ENCODE peak calls at places on chromosomes 6 and 20, in six cellular contexts. One of them, this sample, is unnamed.

GRCh38 chr20:11721411-11721810 is 196.3 kb upstream of the BTBD3 start:
- DNase-seq in GM03348: no peak
- DNase-seq in stimulated activated CD8-positive, alpha-beta memory T cell treated with anti-CD3 and anti-CD28 coated beads, Interleukin-4, amount 100 ng/mL, for 24 hours: no peak
- DNase-seq in heart left ventricle: no peak
- DNase-seq in stimulated activated CD4-positive, alpha-beta T cell treated with anti-CD3 and anti-CD28 coated beads, Interleukin-1b, Interleukin-23, amount 100 ng/mL, for 24 hours: no peak
- DNase-seq in glutamatergic neuron: no peak
- DNase-seq in this sample: no peak

GRCh38 chr6:138485586-138486248 is 13.6 kb downstream of the NHSL1 start:
- DNase-seq in GM03348: no peak
- DNase-seq in stimulated activated CD8-positive, alpha-beta memory T cell treated with anti-CD3 and anti-CD28 coated beads, Interleukin-4, amount 100 ng/mL, for 24 hours: no peak
- DNase-seq in heart left ventricle: no peak
- DNase-seq in stimulated activated CD4-positive, alpha-beta T cell treated with anti-CD3 and anti-CD28 coated beads, Interleukin-1b, Interleukin-23, amount 100 ng/mL, for 24 hours: no peak
- DNase-seq in glutamatergic neuron: peak
- DNase-seq in this sample: no peak

GRCh38 chr6:135739288-135739687 is 112.2 kb upstream of the PDE7B start:
- DNase-seq in GM03348: peak
- DNase-seq in stimulated activated CD8-positive, alpha-beta memory T cell treated with anti-CD3 and anti-CD28 coated beads, Interleukin-4, amount 100 ng/mL, for 24 hours: no peak
- DNase-seq in heart left ventricle: no peak
- DNase-seq in stimulated activated CD4-positive, alpha-beta T cell treated with anti-CD3 and anti-CD28 coated beads, Interleukin-1b, Interleukin-23, amount 100 ng/mL, for 24 hours: no peak
- DNase-seq in glutamatergic neuron: no peak
- DNase-seq in this sample: no peak

GRCh38 chr6:104161960-104162669 is 697.6 kb downstream of the HACE1 start:
- DNase-seq in GM03348: no peak
- DNase-seq in stimulated activated CD8-positive, alpha-beta memory T cell treated with anti-CD3 and anti-CD28 coated beads, Interleukin-4, amount 100 ng/mL, for 24 hours: no peak
- DNase-seq in heart left ventricle: no peak
- DNase-seq in stimulated activated CD4-positive, alpha-beta T cell treated with anti-CD3 and anti-CD28 coated beads, Interleukin-1b, Interleukin-23, amount 100 ng/mL, for 24 hours: no peak
- DNase-seq in glutamatergic neuron: no peak
- DNase-seq in this sample: no peak

GRCh38 chr6:1598886-1599285 is 10.8 kb upstream of the FOXC1 start:
- DNase-seq in GM03348: no peak
- DNase-seq in stimulated activated CD8-positive, alpha-beta memory T cell treated with anti-CD3 and anti-CD28 coated beads, Interleukin-4, amount 100 ng/mL, for 24 hours: no peak
- DNase-seq in heart left ventricle: no peak
- DNase-seq in stimulated activated CD4-positive, alpha-beta T cell treated with anti-CD3 and anti-CD28 coated beads, Interleukin-1b, Interleukin-23, amount 100 ng/mL, for 24 hours: no peak
- DNase-seq in glutamatergic neuron: no peak
- DNase-seq in this sample: no peak

GRCh38 chr6:146943673-146944072 is 260.5 kb upstream of the STXBP5 start:
- DNase-seq in GM03348: no peak
- DNase-seq in stimulated activated CD8-positive, alpha-beta memory T cell treated with anti-CD3 and anti-CD28 coated beads, Interleukin-4, amount 100 ng/mL, for 24 hours: no peak
- DNase-seq in heart left ventricle: no peak
- DNase-seq in stimulated activated CD4-positive, alpha-beta T cell treated with anti-CD3 and anti-CD28 coated beads, Interleukin-1b, Interleukin-23, amount 100 ng/mL, for 24 hours: no peak
- DNase-seq in glutamatergic neuron: no peak
- DNase-seq in this sample: no peak

GRCh38 chr6:14542670-14543366 is 425.2 kb downstream of the CD83 start:
- DNase-seq in GM03348: peak
- DNase-seq in stimulated activated CD8-positive, alpha-beta memory T cell treated with anti-CD3 and anti-CD28 coated beads, Interleukin-4, amount 100 ng/mL, for 24 hours: peak
- DNase-seq in heart left ventricle: peak
- DNase-seq in stimulated activated CD4-positive, alpha-beta T cell treated with anti-CD3 and anti-CD28 coated beads, Interleukin-1b, Interleukin-23, amount 100 ng/mL, for 24 hours: peak
- DNase-seq in glutamatergic neuron: no peak
- DNase-seq in this sample: no peak

GRCh38 chr6:4413073-4413472 is 277.7 kb upstream of the ECI2 start:
- DNase-seq in GM03348: peak
- DNase-seq in stimulated activated CD8-positive, alpha-beta memory T cell treated with anti-CD3 and anti-CD28 coated beads, Interleukin-4, amount 100 ng/mL, for 24 hours: no peak
- DNase-seq in heart left ventricle: no peak
- DNase-seq in stimulated activated CD4-positive, alpha-beta T cell treated with anti-CD3 and anti-CD28 coated beads, Interleukin-1b, Interleukin-23, amount 100 ng/mL, for 24 hours: no peak
- DNase-seq in glutamatergic neuron: no peak
- DNase-seq in this sample: no peak

GRCh38 chr6:38784506-38785235 is 69.6 kb downstream of the DNAH8 start:
- DNase-seq in GM03348: no peak
- DNase-seq in stimulated activated CD8-positive, alpha-beta memory T cell treated with anti-CD3 and anti-CD28 coated beads, Interleukin-4, amount 100 ng/mL, for 24 hours: no peak
- DNase-seq in heart left ventricle: no peak
- DNase-seq in stimulated activated CD4-positive, alpha-beta T cell treated with anti-CD3 and anti-CD28 coated beads, Interleukin-1b, Interleukin-23, amount 100 ng/mL, for 24 hours: no peak
- DNase-seq in glutamatergic neuron: no peak
- DNase-seq in this sample: no peak

GRCh38 chr6:74268821-74269600 is 573.0 kb downstream of the CD109 start:
- DNase-seq in GM03348: no peak
- DNase-seq in stimulated activated CD8-positive, alpha-beta memory T cell treated with anti-CD3 and anti-CD28 coated beads, Interleukin-4, amount 100 ng/mL, for 24 hours: no peak
- DNase-seq in heart left ventricle: no peak
- DNase-seq in stimulated activated CD4-positive, alpha-beta T cell treated with anti-CD3 and anti-CD28 coated beads, Interleukin-1b, Interleukin-23, amount 100 ng/mL, for 24 hours: no peak
- DNase-seq in glutamatergic neuron: no peak
- DNase-seq in this sample: no peak

GRCh38 chr6:69866351-69867074 is at the start of gene COL19A1:
- DNase-seq in GM03348: no peak
- DNase-seq in stimulated activated CD8-positive, alpha-beta memory T cell treated with anti-CD3 and anti-CD28 coated beads, Interleukin-4, amount 100 ng/mL, for 24 hours: no peak
- DNase-seq in heart left ventricle: peak
- DNase-seq in stimulated activated CD4-positive, alpha-beta T cell treated with anti-CD3 and anti-CD28 coated beads, Interleukin-1b, Interleukin-23, amount 100 ng/mL, for 24 hours: no peak
- DNase-seq in glutamatergic neuron: peak
- DNase-seq in this sample: peak

GRCh38 chr6:21026576-21027273 is 492.5 kb downstream of the CDKAL1 start:
- DNase-seq in GM03348: peak
- DNase-seq in stimulated activated CD8-positive, alpha-beta memory T cell treated with anti-CD3 and anti-CD28 coated beads, Interleukin-4, amount 100 ng/mL, for 24 hours: no peak
- DNase-seq in heart left ventricle: no peak
- DNase-seq in stimulated activated CD4-positive, alpha-beta T cell treated with anti-CD3 and anti-CD28 coated beads, Interleukin-1b, Interleukin-23, amount 100 ng/mL, for 24 hours: no peak
- DNase-seq in glutamatergic neuron: no peak
- DNase-seq in this sample: no peak

GRCh38 chr6:21596379-21597242 is 3.1 kb downstream of the SOX4 start:
- DNase-seq in GM03348: peak
- DNase-seq in stimulated activated CD8-positive, alpha-beta memory T cell treated with anti-CD3 and anti-CD28 coated beads, Interleukin-4, amount 100 ng/mL, for 24 hours: no peak
- DNase-seq in heart left ventricle: peak
- DNase-seq in stimulated activated CD4-positive, alpha-beta T cell treated with anti-CD3 and anti-CD28 coated beads, Interleukin-1b, Interleukin-23, amount 100 ng/mL, for 24 hours: no peak
- DNase-seq in glutamatergic neuron: peak
- DNase-seq in this sample: peak

GRCh38 chr6:148462203-148462602 is 119.6 kb downstream of the SASH1 start:
- DNase-seq in GM03348: peak
- DNase-seq in stimulated activated CD8-positive, alpha-beta memory T cell treated with anti-CD3 and anti-CD28 coated beads, Interleukin-4, amount 100 ng/mL, for 24 hours: no peak
- DNase-seq in heart left ventricle: no peak
- DNase-seq in stimulated activated CD4-positive, alpha-beta T cell treated with anti-CD3 and anti-CD28 coated beads, Interleukin-1b, Interleukin-23, amount 100 ng/mL, for 24 hours: no peak
- DNase-seq in glutamatergic neuron: no peak
- DNase-seq in this sample: no peak

GRCh38 chr6:44733868-44734267 is 346.4 kb downstream of the CDC5L start:
- DNase-seq in GM03348: no peak
- DNase-seq in stimulated activated CD8-positive, alpha-beta memory T cell treated with anti-CD3 and anti-CD28 coated beads, Interleukin-4, amount 100 ng/mL, for 24 hours: no peak
- DNase-seq in heart left ventricle: peak
- DNase-seq in stimulated activated CD4-positive, alpha-beta T cell treated with anti-CD3 and anti-CD28 coated beads, Interleukin-1b, Interleukin-23, amount 100 ng/mL, for 24 hours: no peak
- DNase-seq in glutamatergic neuron: no peak
- DNase-seq in this sample: no peak

GRCh38 chr6:79984261-79984660 is 20.2 kb upstream of the TTK start:
- DNase-seq in GM03348: no peak
- DNase-seq in stimulated activated CD8-positive, alpha-beta memory T cell treated with anti-CD3 and anti-CD28 coated beads, Interleukin-4, amount 100 ng/mL, for 24 hours: no peak
- DNase-seq in heart left ventricle: no peak
- DNase-seq in stimulated activated CD4-positive, alpha-beta T cell treated with anti-CD3 and anti-CD28 coated beads, Interleukin-1b, Interleukin-23, amount 100 ng/mL, for 24 hours: no peak
- DNase-seq in glutamatergic neuron: no peak
- DNase-seq in this sample: no peak

GRCh38 chr20:8431538-8432434 is 299.7 kb downstream of the PLCB1 start:
- DNase-seq in GM03348: no peak
- DNase-seq in stimulated activated CD8-positive, alpha-beta memory T cell treated with anti-CD3 and anti-CD28 coated beads, Interleukin-4, amount 100 ng/mL, for 24 hours: no peak
- DNase-seq in heart left ventricle: peak
- DNase-seq in stimulated activated CD4-positive, alpha-beta T cell treated with anti-CD3 and anti-CD28 coated beads, Interleukin-1b, Interleukin-23, amount 100 ng/mL, for 24 hours: no peak
- DNase-seq in glutamatergic neuron: no peak
- DNase-seq in this sample: no peak

GRCh38 chr6:159645659-159646058 is 47.4 kb downstream of the SOD2 start:
- DNase-seq in GM03348: peak
- DNase-seq in stimulated activated CD8-positive, alpha-beta memory T cell treated with anti-CD3 and anti-CD28 coated beads, Interleukin-4, amount 100 ng/mL, for 24 hours: no peak
- DNase-seq in heart left ventricle: no peak
- DNase-seq in stimulated activated CD4-positive, alpha-beta T cell treated with anti-CD3 and anti-CD28 coated beads, Interleukin-1b, Interleukin-23, amount 100 ng/mL, for 24 hours: no peak
- DNase-seq in glutamatergic neuron: no peak
- DNase-seq in this sample: no peak

GRCh38 chr20:4147319-4147718 is 132.0 kb upstream of the RNF24 start:
- DNase-seq in GM03348: peak
- DNase-seq in stimulated activated CD8-positive, alpha-beta memory T cell treated with anti-CD3 and anti-CD28 coated beads, Interleukin-4, amount 100 ng/mL, for 24 hours: no peak
- DNase-seq in heart left ventricle: no peak
- DNase-seq in stimulated activated CD4-positive, alpha-beta T cell treated with anti-CD3 and anti-CD28 coated beads, Interleukin-1b, Interleukin-23, amount 100 ng/mL, for 24 hours: no peak
- DNase-seq in glutamatergic neuron: no peak
- DNase-seq in this sample: no peak

GRCh38 chr6:132764370-132764769 is 6.7 kb upstream of the VNN2 start:
- DNase-seq in GM03348: peak
- DNase-seq in stimulated activated CD8-positive, alpha-beta memory T cell treated with anti-CD3 and anti-CD28 coated beads, Interleukin-4, amount 100 ng/mL, for 24 hours: no peak
- DNase-seq in heart left ventricle: peak
- DNase-seq in stimulated activated CD4-positive, alpha-beta T cell treated with anti-CD3 and anti-CD28 coated beads, Interleukin-1b, Interleukin-23, amount 100 ng/mL, for 24 hours: no peak
- DNase-seq in glutamatergic neuron: no peak
- DNase-seq in this sample: no peak

GRCh38 chr6:111483736-111484654 is 977 bp upstream of the REV3L start:
- DNase-seq in GM03348: peak
- DNase-seq in stimulated activated CD8-positive, alpha-beta memory T cell treated with anti-CD3 and anti-CD28 coated beads, Interleukin-4, amount 100 ng/mL, for 24 hours: peak
- DNase-seq in heart left ventricle: peak
- DNase-seq in stimulated activated CD4-positive, alpha-beta T cell treated with anti-CD3 and anti-CD28 coated beads, Interleukin-1b, Interleukin-23, amount 100 ng/mL, for 24 hours: peak
- DNase-seq in glutamatergic neuron: peak
- DNase-seq in this sample: peak

GRCh38 chr6:155670655-155671054 is 215.0 kb upstream of the NOX3 start:
- DNase-seq in GM03348: no peak
- DNase-seq in stimulated activated CD8-positive, alpha-beta memory T cell treated with anti-CD3 and anti-CD28 coated beads, Interleukin-4, amount 100 ng/mL, for 24 hours: no peak
- DNase-seq in heart left ventricle: no peak
- DNase-seq in stimulated activated CD4-positive, alpha-beta T cell treated with anti-CD3 and anti-CD28 coated beads, Interleukin-1b, Interleukin-23, amount 100 ng/mL, for 24 hours: no peak
- DNase-seq in glutamatergic neuron: no peak
- DNase-seq in this sample: no peak

GRCh38 chr6:35706468-35706867 is 17.8 kb upstream of the FKBP5 start:
- DNase-seq in GM03348: no peak
- DNase-seq in stimulated activated CD8-positive, alpha-beta memory T cell treated with anti-CD3 and anti-CD28 coated beads, Interleukin-4, amount 100 ng/mL, for 24 hours: no peak
- DNase-seq in heart left ventricle: no peak
- DNase-seq in stimulated activated CD4-positive, alpha-beta T cell treated with anti-CD3 and anti-CD28 coated beads, Interleukin-1b, Interleukin-23, amount 100 ng/mL, for 24 hours: no peak
- DNase-seq in glutamatergic neuron: no peak
- DNase-seq in this sample: no peak

GRCh38 chr6:20952605-20953004 is 418.3 kb downstream of the CDKAL1 start:
- DNase-seq in GM03348: peak
- DNase-seq in stimulated activated CD8-positive, alpha-beta memory T cell treated with anti-CD3 and anti-CD28 coated beads, Interleukin-4, amount 100 ng/mL, for 24 hours: no peak
- DNase-seq in heart left ventricle: no peak
- DNase-seq in stimulated activated CD4-positive, alpha-beta T cell treated with anti-CD3 and anti-CD28 coated beads, Interleukin-1b, Interleukin-23, amount 100 ng/mL, for 24 hours: no peak
- DNase-seq in glutamatergic neuron: no peak
- DNase-seq in this sample: no peak

GRCh38 chr20:10065154-10065833 is 30.5 kb downstream of the ANKEF1 start:
- DNase-seq in GM03348: no peak
- DNase-seq in stimulated activated CD8-positive, alpha-beta memory T cell treated with anti-CD3 and anti-CD28 coated beads, Interleukin-4, amount 100 ng/mL, for 24 hours: no peak
- DNase-seq in heart left ventricle: no peak
- DNase-seq in stimulated activated CD4-positive, alpha-beta T cell treated with anti-CD3 and anti-CD28 coated beads, Interleukin-1b, Interleukin-23, amount 100 ng/mL, for 24 hours: no peak
- DNase-seq in glutamatergic neuron: no peak
- DNase-seq in this sample: no peak

GRCh38 chr20:63702036-63702665 is 5.6 kb downstream of the ARFRP1 start:
- DNase-seq in GM03348: no peak
- DNase-seq in stimulated activated CD8-positive, alpha-beta memory T cell treated with anti-CD3 and anti-CD28 coated beads, Interleukin-4, amount 100 ng/mL, for 24 hours: no peak
- DNase-seq in heart left ventricle: no peak
- DNase-seq in stimulated activated CD4-positive, alpha-beta T cell treated with anti-CD3 and anti-CD28 coated beads, Interleukin-1b, Interleukin-23, amount 100 ng/mL, for 24 hours: no peak
- DNase-seq in glutamatergic neuron: no peak
- DNase-seq in this sample: no peak

GRCh38 chr6:16959789-16960188 is 142.1 kb upstream of the STMND1 start:
- DNase-seq in GM03348: no peak
- DNase-seq in stimulated activated CD8-positive, alpha-beta memory T cell treated with anti-CD3 and anti-CD28 coated beads, Interleukin-4, amount 100 ng/mL, for 24 hours: no peak
- DNase-seq in heart left ventricle: no peak
- DNase-seq in stimulated activated CD4-positive, alpha-beta T cell treated with anti-CD3 and anti-CD28 coated beads, Interleukin-1b, Interleukin-23, amount 100 ng/mL, for 24 hours: no peak
- DNase-seq in glutamatergic neuron: no peak
- DNase-seq in this sample: no peak

GRCh38 chr20:37533154-37533715 is 5.6 kb upstream of the BLCAP start:
- DNase-seq in GM03348: no peak
- DNase-seq in stimulated activated CD8-positive, alpha-beta memory T cell treated with anti-CD3 and anti-CD28 coated beads, Interleukin-4, amount 100 ng/mL, for 24 hours: no peak
- DNase-seq in heart left ventricle: no peak
- DNase-seq in stimulated activated CD4-positive, alpha-beta T cell treated with anti-CD3 and anti-CD28 coated beads, Interleukin-1b, Interleukin-23, amount 100 ng/mL, for 24 hours: no peak
- DNase-seq in glutamatergic neuron: no peak
- DNase-seq in this sample: no peak

GRCh38 chr6:9250852-9251251 is 815.5 kb upstream of the SLC35B3 start:
- DNase-seq in GM03348: peak
- DNase-seq in stimulated activated CD8-positive, alpha-beta memory T cell treated with anti-CD3 and anti-CD28 coated beads, Interleukin-4, amount 100 ng/mL, for 24 hours: no peak
- DNase-seq in heart left ventricle: no peak
- DNase-seq in stimulated activated CD4-positive, alpha-beta T cell treated with anti-CD3 and anti-CD28 coated beads, Interleukin-1b, Interleukin-23, amount 100 ng/mL, for 24 hours: no peak
- DNase-seq in glutamatergic neuron: peak
- DNase-seq in this sample: peak

GRCh38 chr6:12008366-12009179 is 3.5 kb upstream of the HIVEP1 start:
- DNase-seq in GM03348: peak
- DNase-seq in stimulated activated CD8-positive, alpha-beta memory T cell treated with anti-CD3 and anti-CD28 coated beads, Interleukin-4, amount 100 ng/mL, for 24 hours: peak
- DNase-seq in heart left ventricle: peak
- DNase-seq in stimulated activated CD4-positive, alpha-beta T cell treated with anti-CD3 and anti-CD28 coated beads, Interleukin-1b, Interleukin-23, amount 100 ng/mL, for 24 hours: peak
- DNase-seq in glutamatergic neuron: peak
- DNase-seq in this sample: peak

GRCh38 chr6:130935978-130936377 is 108.8 kb downstream of the SMLR1 start:
- DNase-seq in GM03348: peak
- DNase-seq in stimulated activated CD8-positive, alpha-beta memory T cell treated with anti-CD3 and anti-CD28 coated beads, Interleukin-4, amount 100 ng/mL, for 24 hours: no peak
- DNase-seq in heart left ventricle: no peak
- DNase-seq in stimulated activated CD4-positive, alpha-beta T cell treated with anti-CD3 and anti-CD28 coated beads, Interleukin-1b, Interleukin-23, amount 100 ng/mL, for 24 hours: no peak
- DNase-seq in glutamatergic neuron: no peak
- DNase-seq in this sample: no peak